ENCODE peak calls at places on chromosome 1, in seven cellular contexts. X, F, B, M, Z, A and R are unnamed samples.

GRCh38 chr1:186302378-186302920 is 72.6 kb downstream of the TPR start:
- DNase-seq in Z (no peak), M (no peak), B (no peak), F (no peak), X (no peak), A (no peak), R (no peak)

GRCh38 chr1:219477861-219478260 is 135.0 kb downstream of the ZC3H11B start:
- DNase-seq in F (no peak), M (no peak), A (no peak), Z (no peak), X (no peak), B (no peak), R (no peak)

GRCh38 chr1:231274119-231274825 is 33.3 kb downstream of the GNPAT start:
- DNase-seq in B (no peak), F (no peak), M (no peak), X (no peak), Z (no peak), A (no peak), R (no peak)

GRCh38 chr1:228393811-228394570 is 12.6 kb downstream of the TRIM11 start:
- DNase-seq in F (no peak), M (no peak), B (no peak), A (no peak), X (no peak), Z (no peak), R (no peak)

GRCh38 chr1:90763930-90764329 is 46.8 kb upstream of the BARHL2 start:
- DNase-seq in M (no peak), B (no peak), Z (no peak), A (no peak), F (no peak), X (no peak), R (no peak)

GRCh38 chr1:56387071-56387747 is 192.2 kb downstream of the PLPP3 start:
- DNase-seq in B (no peak), Z (no peak), F (no peak), X (no peak), A (no peak), M (no peak), R (no peak)

GRCh38 chr1:56873213-56873612 is 18.6 kb downstream of the C8A start:
- DNase-seq in B (no peak), M (no peak), X (no peak), A (no peak), F (no peak), Z (no peak), R (no peak)

GRCh38 chr1:1782399-1783221 is 4.3 kb upstream of the NADK start:
- DNase-seq in X (peak), A (peak), B (no peak), M (peak), Z (peak), F (no peak), R (peak)

GRCh38 chr1:1178794-1179331 is 5.2 kb downstream of the TTLL10 start:
- DNase-seq in F (no peak), Z (peak), A (no peak), X (no peak), M (no peak), B (no peak), R (no peak)

GRCh38 chr1:9413143-9413876 is 120.6 kb downstream of the SPSB1 start:
- DNase-seq in Z (peak), X (peak), M (peak), F (peak), B (no peak), A (peak), R (peak)

GRCh38 chr1:2384941-2385481 is 6.3 kb downstream of the MORN1 start:
- DNase-seq in Z (no peak), M (no peak), X (no peak), A (no peak), B (no peak), F (no peak), R (peak)

GRCh38 chr1:7008975-7009740 is 223.9 kb downstream of the CAMTA1 start:
- DNase-seq in M (no peak), A (no peak), Z (no peak), F (no peak), X (no peak), B (no peak), R (no peak)

GRCh38 chr1:10835423-10836421 is 39.3 kb upstream of the CASZ1 start:
- DNase-seq in A (peak), M (peak), B (peak), F (no peak), X (peak), Z (no peak), R (peak)

GRCh38 chr1:103160281-103160680 is 52.0 kb upstream of the COL11A1 start:
- DNase-seq in F (no peak), Z (no peak), A (no peak), B (no peak), M (no peak), X (no peak), R (no peak)

GRCh38 chr1:209672705-209673630 is 2.2 kb upstream of the G0S2 start:
- DNase-seq in M (no peak), Z (no peak), X (no peak), B (no peak), F (no peak), A (peak), R (peak)

GRCh38 chr1:97936976-97937375 is 16.1 kb upstream of the DPYD start:
- DNase-seq in A (no peak), M (no peak), Z (no peak), X (no peak), B (no peak), F (no peak), R (no peak)

GRCh38 chr1:19309123-19309813 is 2.7 kb downstream of the AKR7A2 start:
- DNase-seq in Z (no peak), X (no peak), A (peak), F (no peak), M (no peak), B (no peak), R (no peak)

GRCh38 chr1:65265296-65266271 is 43.8 kb upstream of the DNAJC6 start:
- DNase-seq in M (peak), A (peak), Z (peak), F (no peak), B (no peak), X (peak), R (peak)

DNA sequence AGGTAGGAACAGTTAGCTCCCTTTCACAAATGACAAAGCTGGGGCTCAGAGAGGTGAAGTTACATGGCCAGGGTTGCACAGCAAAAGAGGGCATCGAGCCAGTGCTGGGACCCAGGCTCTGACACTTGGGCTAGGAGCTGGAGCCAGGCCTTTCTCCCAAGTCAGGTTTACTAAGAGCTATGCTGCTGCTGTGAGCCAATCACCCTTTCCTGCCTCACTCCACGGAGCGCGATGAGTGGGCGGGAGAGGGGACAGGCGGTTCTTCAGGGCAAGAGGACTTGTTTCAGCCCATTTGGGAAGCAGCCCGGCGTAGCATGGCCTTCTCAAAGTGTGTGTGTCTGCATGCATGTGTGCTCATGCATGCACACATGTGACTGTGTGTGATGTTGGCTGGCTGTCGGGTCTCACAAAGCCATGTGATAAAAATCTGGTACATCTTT is 10.6 kb downstream of the ID3 start:
- DNase-seq in B (no peak), Z (peak), A (no peak), M (no peak), F (no peak), X (peak), R (no peak)
- H3K27ac ChIP-seq in B (no peak), Z (peak), A (no peak), M (peak), F (no peak), X (peak), R (no peak)

GRCh38 chr1:8363764-8364301 is 45.9 kb downstream of the SLC45A1 start:
- DNase-seq in X (no peak), F (no peak), A (no peak), B (no peak), M (no peak), Z (no peak), R (no peak)

GRCh38 chr1:8364528-8365442 is 46.9 kb downstream of the SLC45A1 start:
- DNase-seq in A (peak), X (no peak), B (no peak), M (no peak), Z (peak), F (no peak), R (no peak)

GRCh38 chr1:8367571-8368184 is 49.8 kb downstream of the SLC45A1 start:
- DNase-seq in M (no peak), B (no peak), F (no peak), A (no peak), X (peak), Z (no peak), R (peak)

GRCh38 chr1:8363186-8363585 is 45.3 kb downstream of the SLC45A1 start:
- DNase-seq in F (no peak), Z (no peak), M (no peak), A (no peak), B (no peak), X (no peak), R (no peak)

DNA sequence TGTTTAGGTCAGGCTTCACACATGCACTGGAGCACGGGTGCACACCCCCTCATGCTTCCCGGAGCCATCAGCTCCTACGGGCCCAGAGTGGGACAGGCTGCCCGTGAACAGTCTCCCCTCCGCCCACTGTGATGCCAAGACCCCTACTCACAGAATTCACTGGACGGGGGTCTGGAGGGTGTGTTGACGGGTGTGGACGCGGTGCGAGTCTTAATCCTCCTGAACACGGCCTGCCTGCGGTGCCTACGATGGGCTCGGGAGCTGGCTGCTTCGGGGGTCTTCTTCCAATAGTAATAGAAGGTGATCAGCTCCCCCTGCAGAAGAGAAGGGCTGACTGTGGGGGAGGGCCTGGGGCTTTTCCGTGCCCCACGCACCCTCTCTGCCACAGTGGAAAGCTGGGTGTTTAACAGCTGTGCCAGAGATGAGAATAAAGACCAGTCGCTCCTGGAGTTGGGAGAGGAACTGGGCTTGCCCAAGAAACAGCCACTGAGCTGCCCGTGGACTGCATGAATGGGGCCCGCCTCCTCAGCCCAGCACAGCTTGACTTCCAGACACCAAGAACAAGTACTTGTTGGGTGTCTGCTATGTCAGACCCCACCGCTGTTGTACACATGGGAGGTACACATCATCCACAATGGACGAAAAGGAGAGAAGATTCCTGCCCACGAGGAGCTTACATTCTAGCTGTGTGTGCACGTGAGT is 47.9 kb downstream of the SLC45A1 start:
- DNase-seq in F (no peak), A (no peak), X (peak), B (no peak), Z (no peak), M (no peak), R (no peak)
- H3K27ac ChIP-seq in F (peak), A (no peak), X (no peak), B (no peak), Z (peak), M (no peak), R (peak)

DNA sequence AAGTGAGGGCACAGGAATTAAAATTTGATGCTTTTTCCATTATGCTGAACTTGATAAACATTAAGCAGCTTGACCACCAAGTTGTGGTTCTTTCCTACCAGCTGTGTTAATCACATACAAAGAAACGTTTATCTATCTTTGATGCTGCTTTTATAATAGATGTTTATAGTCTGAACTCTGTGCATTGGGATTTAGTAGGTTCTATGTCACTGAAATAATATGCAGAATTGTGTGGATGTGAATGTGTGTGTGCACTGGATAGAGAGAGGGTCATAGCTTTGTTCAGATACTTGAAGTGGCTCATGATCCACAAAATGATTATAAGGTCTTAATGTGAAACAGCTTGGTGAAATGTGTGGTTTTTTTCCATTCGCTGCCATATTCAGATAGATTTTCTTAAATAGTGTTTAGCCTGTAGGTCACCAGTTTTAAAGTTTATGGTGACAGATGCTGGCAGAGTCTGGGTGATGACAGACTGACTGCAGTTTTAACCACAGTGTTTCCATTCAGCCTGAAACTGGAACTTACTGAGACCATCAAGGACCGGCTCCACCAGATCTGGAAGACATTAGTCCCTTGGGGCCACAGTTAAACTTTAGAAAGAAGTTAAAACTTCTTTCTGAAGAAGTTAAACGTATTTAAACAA is 10.2 kb downstream of the DDI2 start:
- DNase-seq in M (no peak), B (no peak), Z (no peak), F (no peak), A (peak), X (no peak), R (no peak)
- H3K27ac ChIP-seq in M (no peak), B (no peak), Z (peak), F (no peak), A (no peak), X (no peak), R (peak)

GRCh38 chr1:182071924-182072323 is 10.4 kb upstream of the ZNF648 start:
- DNase-seq in A (no peak), Z (no peak), F (no peak), X (no peak), M (no peak), B (no peak), R (no peak)
- H3K27ac ChIP-seq in A (no peak), Z (no peak), F (no peak), X (no peak), M (no peak), B (no peak), R (no peak)